ENCODE peak calls at places on chromosomes 16 and 17, in nine cellular contexts. D is transverse colon, E is OCI-LY7, Y is left ventricle myocardium inferior, H is AG10803, M is left lung, Q is mesothelial cell of epicardium, K is RWPE1, U is GM12865. N is an unnamed sample.

GRCh38 chr16:19883296-19883951 is 1.2 kb downstream of the GPRC5B start:
- DNase-seq in D (peak), E (no peak), Y (peak), H (no peak), M (no peak), Q (peak), K (no peak), U (no peak), N (no peak)

GRCh38 chr17:36722121-36722902 is 120.9 kb downstream of the MRM1 start:
- DNase-seq in D (peak), E (no peak), Y (peak), H (no peak), M (peak), Q (peak), K (peak), U (peak), N (no peak)

GRCh38 chr17:58991718-58992331 is 114.9 kb downstream of the TRIM37 start:
- DNase-seq in D (peak), E (no peak), Y (no peak), H (peak), M (no peak), Q (no peak), K (no peak), U (peak), N (peak)

GRCh38 chr16:28984619-28985135 is at the start of gene LAT:
- DNase-seq in D (peak), E (peak), Y (no peak), H (no peak), M (peak), Q (no peak), K (no peak), U (peak), N (no peak)

GRCh38 chr16:75789237-75789636 is 62.9 kb upstream of the CPHXL start:
- DNase-seq in D (no peak), E (peak), Y (no peak), H (peak), M (no peak), Q (no peak), K (peak), U (peak), N (peak)

GRCh38 chr17:2564876-2565275 is 28.6 kb upstream of the PAFAH1B1 start:
- DNase-seq in D (peak), E (no peak), Y (no peak), H (peak), M (no peak), Q (no peak), K (peak), U (no peak), N (no peak)

GRCh38 chr16:57539072-57539796 is 2.9 kb upstream of the CCDC102A start:
- DNase-seq in D (no peak), E (peak), Y (no peak), H (no peak), M (no peak), Q (peak), K (no peak), U (peak), N (no peak)

GRCh38 chr16:19690196-19690595 is 27.8 kb downstream of the KNOP1 start:
- DNase-seq in D (no peak), E (no peak), Y (no peak), H (no peak), M (no peak), Q (no peak), K (no peak), U (no peak), N (no peak)

GRCh38 chr17:10843806-10844205 is 5.9 kb upstream of the PIRT start:
- DNase-seq in D (peak), E (no peak), Y (no peak), H (no peak), M (no peak), Q (no peak), K (no peak), U (no peak), N (no peak)

GRCh38 chr17:77476920-77477805 is 336.4 kb downstream of the SEC14L1 start:
- DNase-seq in D (peak), E (peak), Y (peak), H (peak), M (peak), Q (no peak), K (peak), U (no peak), N (peak)

GRCh38 chr16:11032922-11033291 is 88.5 kb downstream of the CLEC16A start:
- DNase-seq in D (peak), E (no peak), Y (peak), H (peak), M (no peak), Q (no peak), K (no peak), U (no peak), N (peak)

GRCh38 chr16:58074657-58075056 is 49.1 kb downstream of the MMP15 start:
- DNase-seq in D (no peak), E (no peak), Y (no peak), H (no peak), M (no peak), Q (no peak), K (no peak), U (no peak), N (no peak)

GRCh38 chr17:79949646-79950292 is 85.9 kb downstream of the TBC1D16 start:
- DNase-seq in D (no peak), E (no peak), Y (peak), H (no peak), M (no peak), Q (no peak), K (no peak), U (no peak), N (no peak)

GRCh38 chr16:17556276-17557052 is 85.7 kb upstream of the XYLT1 start:
- DNase-seq in D (no peak), E (peak), Y (no peak), H (peak), M (no peak), Q (no peak), K (peak), U (peak), N (no peak)

GRCh38 chr17:80955078-80955477 is 36.6 kb upstream of the CHMP6 start:
- DNase-seq in D (no peak), E (no peak), Y (no peak), H (no peak), M (no peak), Q (no peak), K (no peak), U (no peak), N (no peak)

GRCh38 chr16:28477311-28477920 is 5.3 kb upstream of the NPIPB7 start:
- DNase-seq in D (no peak), E (no peak), Y (no peak), H (no peak), M (no peak), Q (no peak), K (no peak), U (no peak), N (no peak)

GRCh38 chr16:68003031-68003430 is 3.7 kb upstream of the DPEP2 start:
- DNase-seq in D (no peak), E (no peak), Y (no peak), H (peak), M (no peak), Q (no peak), K (no peak), U (no peak), N (no peak)

GRCh38 chr17:70808596-70808995 is 639.3 kb downstream of the KCNJ2 start:
- DNase-seq in D (no peak), E (peak), Y (no peak), H (no peak), M (no peak), Q (no peak), K (peak), U (peak), N (no peak)

GRCh38 chr16:89360760-89361435 is 129.5 kb downstream of the ANKRD11 start:
- DNase-seq in D (peak), E (peak), Y (no peak), H (no peak), M (peak), Q (no peak), K (no peak), U (peak), N (no peak)

GRCh38 chr17:49565948-49566491 is 9.7 kb upstream of the NXPH3 start:
- DNase-seq in D (peak), E (no peak), Y (peak), H (no peak), M (no peak), Q (no peak), K (no peak), U (no peak), N (no peak)

GRCh38 chr16:66946541-66946940 is 11.2 kb downstream of the CES2 start:
- DNase-seq in D (no peak), E (no peak), Y (no peak), H (no peak), M (peak), Q (no peak), K (no peak), U (no peak), N (no peak)

GRCh38 chr17:28394717-28395116 is 11.3 kb downstream of the SLC46A1 start:
- DNase-seq in D (no peak), E (no peak), Y (no peak), H (peak), M (no peak), Q (no peak), K (no peak), U (no peak), N (no peak)

GRCh38 chr17:72863511-72864175 is 228.8 kb downstream of the SLC39A11 start:
- DNase-seq in D (no peak), E (no peak), Y (no peak), H (no peak), M (no peak), Q (no peak), K (no peak), U (peak), N (no peak)

GRCh38 chr17:49739662-49740271 is 24.2 kb downstream of the FAM117A start:
- DNase-seq in D (peak), E (peak), Y (peak), H (no peak), M (peak), Q (no peak), K (no peak), U (peak), N (no peak)

GRCh38 chr17:75013077-75013391 is 564 bp downstream of the MRPL58 start:
- DNase-seq in D (no peak), E (no peak), Y (no peak), H (no peak), M (no peak), Q (no peak), K (no peak), U (no peak), N (no peak)

GRCh38 chr16:56038564-56039098 is 152.7 kb upstream of the GNAO1 start:
- DNase-seq in D (no peak), E (no peak), Y (no peak), H (no peak), M (no peak), Q (no peak), K (no peak), U (no peak), N (no peak)

GRCh38 chr16:81263470-81264200 is 25.1 kb downstream of the BCO1 start:
- DNase-seq in D (no peak), E (no peak), Y (no peak), H (no peak), M (no peak), Q (peak), K (no peak), U (no peak), N (no peak)

GRCh38 chr16:4330277-4330882 is 14.5 kb downstream of the GLIS2 start:
- DNase-seq in D (peak), E (peak), Y (peak), H (peak), M (peak), Q (peak), K (no peak), U (peak), N (no peak)

GRCh38 chr17:9467518-9467917 is 108.1 kb downstream of the STX8 start:
- DNase-seq in D (no peak), E (no peak), Y (no peak), H (no peak), M (no peak), Q (no peak), K (no peak), U (no peak), N (no peak)

GRCh38 chr17:74754832-74755231 is 6.4 kb downstream of the NHERF1 start:
- DNase-seq in D (no peak), E (no peak), Y (no peak), H (no peak), M (peak), Q (no peak), K (no peak), U (no peak), N (no peak)

GRCh38 chr17:37747222-37747621 is 2.4 kb upstream of the HNF1B start:
- DNase-seq in D (no peak), E (no peak), Y (no peak), H (no peak), M (no peak), Q (no peak), K (no peak), U (no peak), N (no peak)

GRCh38 chr16:29775742-29776408 is 2.2 kb upstream of the ZG16 start:
- DNase-seq in D (no peak), E (no peak), Y (no peak), H (no peak), M (no peak), Q (no peak), K (peak), U (no peak), N (no peak)

GRCh38 chr16:67770371-67770991 is 35.9 kb downstream of the RANBP10 start:
- DNase-seq in D (no peak), E (no peak), Y (no peak), H (no peak), M (peak), Q (no peak), K (no peak), U (no peak), N (no peak)

GRCh38 chr17:9228408-9229159 is 207.3 kb downstream of the NTN1 start:
- DNase-seq in D (no peak), E (no peak), Y (no peak), H (peak), M (no peak), Q (no peak), K (peak), U (no peak), N (no peak)

GRCh38 chr17:41505836-41506767 is 690 bp upstream of the KRT13 start:
- DNase-seq in D (no peak), E (peak), Y (no peak), H (no peak), M (peak), Q (no peak), K (peak), U (no peak), N (no peak)

GRCh38 chr16:88468289-88469129 is 15.4 kb downstream of the ZFPM1 start:
- DNase-seq in D (no peak), E (peak), Y (no peak), H (no peak), M (no peak), Q (no peak), K (peak), U (peak), N (no peak)

GRCh38 chr16:83928341-83929055 is 24.5 kb upstream of the OSGIN1 start:
- DNase-seq in D (no peak), E (no peak), Y (no peak), H (peak), M (peak), Q (no peak), K (peak), U (no peak), N (peak)

DNA sequence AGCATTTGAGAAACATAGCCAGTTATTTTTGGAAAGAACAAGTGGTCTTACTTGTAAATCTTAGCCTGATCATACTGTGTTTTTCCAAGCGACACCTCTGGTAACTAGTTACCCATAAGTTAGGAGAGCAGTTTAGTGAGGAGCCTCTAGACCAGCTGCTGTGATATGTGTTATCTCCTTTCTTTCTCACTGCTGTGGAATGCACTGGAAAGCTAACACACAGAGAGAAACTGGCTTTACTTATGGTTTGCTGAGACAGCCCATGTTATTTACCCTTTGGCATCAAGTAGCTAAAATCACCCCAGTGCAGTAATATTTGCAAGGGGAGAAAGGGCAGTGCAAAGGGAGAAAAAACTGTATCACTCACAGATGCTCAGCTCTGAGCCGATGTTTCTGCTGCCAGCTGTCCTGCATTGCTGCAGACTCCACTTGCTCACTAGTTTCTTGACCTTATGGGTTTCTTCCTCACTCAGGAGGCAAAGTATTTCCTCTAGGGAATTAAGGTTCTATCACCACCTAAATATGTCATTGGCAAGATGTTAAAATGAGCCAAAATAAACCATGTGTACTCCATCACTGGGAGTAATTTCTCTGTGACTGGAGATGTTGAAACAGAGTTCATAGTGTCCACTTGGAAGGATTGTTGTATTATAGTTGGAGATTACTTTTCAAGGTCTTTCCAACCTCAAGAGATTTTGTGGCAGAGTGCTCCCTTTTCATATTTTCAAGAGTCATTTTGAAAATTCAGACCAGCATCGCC is 2.3 kb downstream of the RBFOX1 start:
- DNase-seq in D (no peak), E (no peak), Y (peak), H (no peak), M (no peak), Q (no peak), K (no peak), U (no peak), N (no peak)
- TF ChIP-seq CTCF in D (no peak), E (no peak), Y (no peak), H (no peak), M (no peak), Q (no peak), K (no peak), U (no peak), N (no peak)

DNA sequence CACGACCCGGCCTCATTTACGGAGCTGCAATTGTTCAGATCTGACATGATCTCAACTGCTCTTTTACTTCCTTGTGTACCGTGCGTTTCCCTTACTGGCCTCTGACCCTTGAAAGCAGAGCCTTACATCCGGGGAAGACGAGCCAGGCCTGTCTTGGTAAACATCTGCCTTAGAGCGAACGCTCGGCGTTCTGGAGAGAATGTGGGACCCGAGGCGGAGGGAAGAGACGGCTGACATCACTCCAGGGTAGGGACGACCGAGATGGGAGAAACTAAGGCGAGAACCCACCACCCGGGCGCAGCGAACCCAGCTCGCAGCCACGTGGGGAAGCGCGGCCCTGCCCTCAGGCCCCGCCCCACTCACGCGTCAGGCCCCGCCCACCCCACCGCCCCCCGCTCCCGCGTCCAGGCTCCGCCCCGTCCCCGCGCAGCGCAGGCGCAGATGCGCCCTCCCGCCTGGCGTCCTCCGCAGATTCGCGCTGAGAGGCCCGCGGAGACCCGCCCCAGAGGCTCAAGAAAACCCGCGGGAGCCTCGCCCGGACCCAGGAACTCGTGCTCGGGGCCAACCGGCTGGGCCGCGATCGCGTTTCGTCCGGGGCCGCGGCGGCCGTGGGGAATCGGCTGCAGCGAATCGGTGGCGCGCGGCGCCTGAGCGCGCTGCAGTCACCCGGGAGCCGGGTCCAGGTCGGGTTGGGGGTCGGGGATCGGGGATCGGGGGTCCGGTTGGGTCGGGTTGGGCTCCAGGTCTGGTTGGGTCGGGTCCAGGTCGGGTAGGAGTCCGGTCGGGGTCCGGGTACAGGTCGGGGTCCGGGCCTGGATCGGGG is at the start of gene TELO2:
- DNase-seq in D (peak), E (peak), Y (peak), H (peak), M (peak), Q (peak), K (peak), U (peak), N (no peak)
- TF ChIP-seq CTCF in D (no peak), E (no peak), Y (no peak), H (no peak), M (no peak), Q (no peak), K (no peak), U (no peak), N (no peak)

DNA sequence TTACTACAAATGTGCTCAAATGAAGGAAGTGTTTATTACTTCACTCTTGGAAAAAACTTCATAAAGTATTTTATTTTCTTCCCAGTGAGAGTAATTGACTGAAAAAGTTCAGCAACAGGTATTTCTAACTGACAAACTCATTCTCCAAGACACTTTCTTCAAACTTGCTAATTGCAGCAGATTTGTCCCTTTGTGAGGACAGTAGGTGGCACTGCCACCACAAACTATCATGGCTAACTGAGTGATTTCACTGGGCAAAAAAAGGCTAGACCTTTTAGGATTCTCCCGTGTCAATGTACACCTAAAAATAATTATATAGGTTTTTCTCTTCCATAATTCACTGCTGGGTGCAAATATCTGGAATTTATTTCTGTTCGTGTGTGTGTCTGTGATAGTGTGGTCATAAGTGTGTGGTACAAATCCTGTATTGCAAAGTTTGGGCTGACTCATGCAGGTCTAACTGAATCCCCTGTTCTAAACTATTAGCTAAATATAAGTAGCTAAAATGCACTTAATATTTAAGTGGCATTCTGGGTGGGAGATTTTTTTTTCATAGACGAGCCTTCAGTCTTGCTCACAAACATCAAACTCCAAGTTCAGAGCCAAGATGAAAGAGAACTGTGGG is 3.9 kb downstream of the HS3ST3A1 start:
- DNase-seq in D (peak), E (peak), Y (no peak), H (peak), M (no peak), Q (no peak), K (peak), U (peak), N (no peak)
- TF ChIP-seq CTCF in D (peak), E (peak), Y (peak), H (peak), M (no peak), Q (peak), K (peak), U (peak), N (peak)

DNA sequence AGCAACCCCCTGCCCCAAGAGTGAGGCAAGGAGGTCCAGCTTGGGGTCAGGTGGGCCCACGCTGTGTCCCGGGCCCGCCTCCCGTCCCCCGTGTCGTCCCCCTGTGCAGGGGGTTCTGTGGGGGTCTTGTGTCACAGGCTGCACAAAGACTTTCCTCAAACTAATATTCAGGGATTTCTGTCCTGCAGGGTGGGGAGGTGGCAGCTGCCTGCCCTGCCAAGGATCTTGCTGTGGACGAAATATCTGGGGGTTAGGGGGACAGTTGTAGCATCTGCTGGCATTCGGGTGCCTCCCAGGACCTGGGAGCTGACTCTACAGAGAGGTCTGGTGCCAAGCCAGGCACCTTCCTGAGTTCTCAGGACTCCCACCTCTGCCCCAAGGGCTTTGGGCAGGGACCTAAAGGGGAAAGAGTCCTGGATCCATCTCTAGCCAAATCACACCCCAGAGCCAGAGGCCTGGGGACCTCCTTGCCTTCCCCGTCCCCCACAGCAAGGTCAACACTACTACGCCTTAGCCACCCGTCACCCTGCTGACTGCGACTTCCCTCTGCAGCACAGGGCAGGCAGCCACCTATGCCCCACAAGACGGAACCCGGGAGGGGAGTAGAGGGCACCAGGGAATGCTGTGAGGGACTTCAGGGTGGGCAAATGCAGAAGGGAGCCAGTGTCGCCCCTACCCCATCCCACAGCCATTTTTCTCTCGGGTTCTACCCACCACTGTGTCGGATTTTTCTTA is 59.3 kb downstream of the TMEM132E start:
- DNase-seq in D (no peak), E (no peak), Y (no peak), H (no peak), M (no peak), Q (no peak), K (no peak), U (no peak), N (no peak)
- TF ChIP-seq CTCF in D (no peak), E (peak), Y (peak), H (no peak), M (no peak), Q (no peak), K (peak), U (no peak), N (no peak)

N was measured in retinal pigment epithelial cell.